ENCODE peak calls at places on chromosome 9, in eight cellular contexts. One of them, this sample, is unnamed.

GRCh38 chr9:69204869-69205268 is 30.8 kb downstream of the TJP2 start:
- DNase-seq in GM12865: no peak
- DNase-seq in gastrocnemius medialis: no peak
- DNase-seq in IMR-90: peak; percentile 69
- DNase-seq in uterus: no peak
- DNase-seq in Panc1: no peak
- DNase-seq in adrenal gland: peak; percentile 69
- DNase-seq in retinal pigment epithelial cell: no peak
- DNase-seq in this sample: peak; percentile 89

GRCh38 chr9:131704195-131704983 is 35.5 kb downstream of the RAPGEF1 start:
- DNase-seq in gastrocnemius medialis: no peak
- DNase-seq in uterus: no peak
- DNase-seq in adrenal gland: no peak
- DNase-seq in IMR-90: no peak
- DNase-seq in retinal pigment epithelial cell: no peak
- DNase-seq in GM12865: no peak
- DNase-seq in Panc1: no peak
- DNase-seq in this sample: no peak

GRCh38 chr9:36034234-36034633 is 2.5 kb upstream of the RECK start:
- DNase-seq in retinal pigment epithelial cell: no peak
- DNase-seq in uterus: no peak
- DNase-seq in Panc1: no peak
- DNase-seq in IMR-90: no peak
- DNase-seq in gastrocnemius medialis: no peak
- DNase-seq in GM12865: no peak
- DNase-seq in adrenal gland: no peak
- DNase-seq in this sample: no peak

GRCh38 chr9:122228191-122228905 is 409 bp downstream of the LHX6 start:
- DNase-seq in uterus: no peak
- DNase-seq in IMR-90: no peak
- DNase-seq in Panc1: no peak
- DNase-seq in retinal pigment epithelial cell: no peak
- DNase-seq in adrenal gland: no peak
- DNase-seq in GM12865: no peak
- DNase-seq in gastrocnemius medialis: no peak
- DNase-seq in this sample: no peak

GRCh38 chr9:37678789-37679273 is 28.1 kb downstream of the FRMPD1 start:
- DNase-seq in uterus: no peak
- DNase-seq in GM12865: peak; percentile 29
- DNase-seq in Panc1: no peak
- DNase-seq in adrenal gland: no peak
- DNase-seq in retinal pigment epithelial cell: no peak
- DNase-seq in IMR-90: no peak
- DNase-seq in gastrocnemius medialis: peak; percentile 78
- DNase-seq in this sample: no peak

GRCh38 chr9:117081641-117082317 is 333.1 kb downstream of the ASTN2 start:
- DNase-seq in GM12865: peak; percentile 3
- DNase-seq in gastrocnemius medialis: no peak
- DNase-seq in Panc1: no peak
- DNase-seq in uterus: no peak
- DNase-seq in IMR-90: no peak
- DNase-seq in adrenal gland: no peak
- DNase-seq in retinal pigment epithelial cell: no peak
- DNase-seq in this sample: no peak

GRCh38 chr9:81737871-81738507 is 48.6 kb upstream of the TLE1 start:
- DNase-seq in Panc1: peak; percentile 56
- DNase-seq in retinal pigment epithelial cell: peak; percentile 48
- DNase-seq in IMR-90: peak; percentile 91
- DNase-seq in adrenal gland: peak; percentile 80
- DNase-seq in gastrocnemius medialis: no peak
- DNase-seq in GM12865: peak; percentile 16
- DNase-seq in uterus: no peak
- DNase-seq in this sample: peak; percentile 89

GRCh38 chr9:116549061-116549664 is 137.9 kb upstream of the TRIM32 start:
- DNase-seq in IMR-90: peak; percentile 97
- DNase-seq in uterus: peak; percentile 85
- DNase-seq in retinal pigment epithelial cell: peak; percentile 58
- DNase-seq in Panc1: no peak
- DNase-seq in gastrocnemius medialis: peak; percentile 91
- DNase-seq in adrenal gland: peak; percentile 95
- DNase-seq in GM12865: no peak
- DNase-seq in this sample: peak; percentile 95

GRCh38 chr9:121085661-121086060 is 10.9 kb downstream of the CNTRL start:
- DNase-seq in uterus: no peak
- DNase-seq in Panc1: no peak
- DNase-seq in retinal pigment epithelial cell: no peak
- DNase-seq in GM12865: no peak
- DNase-seq in adrenal gland: no peak
- DNase-seq in IMR-90: peak; percentile 61
- DNase-seq in gastrocnemius medialis: no peak
- DNase-seq in this sample: peak; percentile 62

GRCh38 chr9:91426123-91426745 is 2.6 kb upstream of the NFIL3 start:
- DNase-seq in uterus: no peak
- DNase-seq in IMR-90: peak; percentile 55
- DNase-seq in gastrocnemius medialis: no peak
- DNase-seq in retinal pigment epithelial cell: no peak
- DNase-seq in adrenal gland: no peak
- DNase-seq in GM12865: peak; percentile 59
- DNase-seq in Panc1: no peak
- DNase-seq in this sample: peak; percentile 63

GRCh38 chr9:113299800-113300292 is 3.3 kb downstream of the RNF183 start:
- DNase-seq in IMR-90: no peak
- DNase-seq in retinal pigment epithelial cell: no peak
- DNase-seq in GM12865: no peak
- DNase-seq in Panc1: no peak
- DNase-seq in adrenal gland: no peak
- DNase-seq in gastrocnemius medialis: no peak
- DNase-seq in uterus: no peak
- DNase-seq in this sample: peak; percentile 26

GRCh38 chr9:2934241-2934650 is 90.4 kb upstream of the PUM3 start:
- DNase-seq in GM12865: no peak
- DNase-seq in gastrocnemius medialis: no peak
- DNase-seq in IMR-90: no peak
- DNase-seq in Panc1: no peak
- DNase-seq in adrenal gland: no peak
- DNase-seq in retinal pigment epithelial cell: no peak
- DNase-seq in uterus: no peak
- DNase-seq in this sample: no peak

GRCh38 chr9:114096041-114096511 is 3.0 kb downstream of the KIF12 start:
- DNase-seq in uterus: no peak
- DNase-seq in retinal pigment epithelial cell: no peak
- DNase-seq in adrenal gland: no peak
- DNase-seq in GM12865: no peak
- DNase-seq in Panc1: no peak
- DNase-seq in gastrocnemius medialis: no peak
- DNase-seq in IMR-90: no peak
- DNase-seq in this sample: no peak

GRCh38 chr9:75889977-75890540 is 414 bp upstream of the PCSK5 start:
- DNase-seq in GM12865: no peak
- DNase-seq in adrenal gland: peak; percentile 76
- DNase-seq in Panc1: no peak
- DNase-seq in gastrocnemius medialis: no peak
- DNase-seq in uterus: peak; percentile 65
- DNase-seq in retinal pigment epithelial cell: no peak
- DNase-seq in IMR-90: peak; percentile 63
- DNase-seq in this sample: peak; percentile 74

GRCh38 chr9:89954229-89954628 is 349.4 kb downstream of the GADD45G start:
- DNase-seq in Panc1: no peak
- DNase-seq in gastrocnemius medialis: no peak
- DNase-seq in uterus: no peak
- DNase-seq in IMR-90: no peak
- DNase-seq in retinal pigment epithelial cell: no peak
- DNase-seq in adrenal gland: no peak
- DNase-seq in GM12865: no peak
- DNase-seq in this sample: no peak

GRCh38 chr9:80560976-80561375 is 989.2 kb downstream of the TLE4 start:
- DNase-seq in gastrocnemius medialis: no peak
- DNase-seq in retinal pigment epithelial cell: no peak
- DNase-seq in GM12865: no peak
- DNase-seq in IMR-90: no peak
- DNase-seq in Panc1: no peak
- DNase-seq in uterus: no peak
- DNase-seq in adrenal gland: no peak
- DNase-seq in this sample: no peak

GRCh38 chr9:89870207-89870606 is 265.4 kb downstream of the GADD45G start:
- DNase-seq in GM12865: no peak
- DNase-seq in adrenal gland: no peak
- DNase-seq in Panc1: no peak
- DNase-seq in uterus: peak; percentile 50
- DNase-seq in retinal pigment epithelial cell: no peak
- DNase-seq in gastrocnemius medialis: no peak
- DNase-seq in IMR-90: no peak
- DNase-seq in this sample: no peak

GRCh38 chr9:113559834-113560620 is 96.5 kb downstream of the RGS3 start:
- DNase-seq in GM12865: no peak
- DNase-seq in IMR-90: no peak
- DNase-seq in adrenal gland: no peak
- DNase-seq in uterus: peak; percentile 6
- DNase-seq in retinal pigment epithelial cell: no peak
- DNase-seq in Panc1: no peak
- DNase-seq in gastrocnemius medialis: no peak
- DNase-seq in this sample: no peak

GRCh38 chr9:90801175-90801506 is 478 bp upstream of the SYK start:
- DNase-seq in adrenal gland: no peak
- DNase-seq in gastrocnemius medialis: no peak
- DNase-seq in uterus: no peak
- DNase-seq in IMR-90: no peak
- DNase-seq in retinal pigment epithelial cell: no peak
- DNase-seq in Panc1: no peak
- DNase-seq in GM12865: no peak
- DNase-seq in this sample: no peak

GRCh38 chr9:34454571-34455065 is 3.8 kb downstream of the FAM219A start:
- DNase-seq in retinal pigment epithelial cell: no peak
- DNase-seq in gastrocnemius medialis: no peak
- DNase-seq in IMR-90: peak; percentile 67
- DNase-seq in GM12865: no peak
- DNase-seq in adrenal gland: peak; percentile 27
- DNase-seq in uterus: no peak
- DNase-seq in Panc1: no peak
- DNase-seq in this sample: peak; percentile 50

GRCh38 chr9:86202338-86202882 is 57.0 kb downstream of the C9orf153 start:
- DNase-seq in IMR-90: peak; percentile 61
- DNase-seq in Panc1: peak; percentile 22
- DNase-seq in retinal pigment epithelial cell: no peak
- DNase-seq in GM12865: peak; percentile 73
- DNase-seq in uterus: no peak
- DNase-seq in gastrocnemius medialis: no peak
- DNase-seq in adrenal gland: no peak
- DNase-seq in this sample: peak; percentile 66

GRCh38 chr9:120712539-120713031 is 1.7 kb downstream of the MEGF9 start:
- DNase-seq in gastrocnemius medialis: no peak
- DNase-seq in adrenal gland: no peak
- DNase-seq in uterus: no peak
- DNase-seq in Panc1: no peak
- DNase-seq in GM12865: no peak
- DNase-seq in retinal pigment epithelial cell: no peak
- DNase-seq in IMR-90: no peak
- DNase-seq in this sample: no peak

GRCh38 chr9:126327016-126327749 is 554 bp downstream of the MVB12B start:
- DNase-seq in retinal pigment epithelial cell: no peak
- DNase-seq in IMR-90: no peak
- DNase-seq in uterus: no peak
- DNase-seq in gastrocnemius medialis: no peak
- DNase-seq in adrenal gland: no peak
- DNase-seq in Panc1: no peak
- DNase-seq in GM12865: no peak
- DNase-seq in this sample: no peak

DNA sequence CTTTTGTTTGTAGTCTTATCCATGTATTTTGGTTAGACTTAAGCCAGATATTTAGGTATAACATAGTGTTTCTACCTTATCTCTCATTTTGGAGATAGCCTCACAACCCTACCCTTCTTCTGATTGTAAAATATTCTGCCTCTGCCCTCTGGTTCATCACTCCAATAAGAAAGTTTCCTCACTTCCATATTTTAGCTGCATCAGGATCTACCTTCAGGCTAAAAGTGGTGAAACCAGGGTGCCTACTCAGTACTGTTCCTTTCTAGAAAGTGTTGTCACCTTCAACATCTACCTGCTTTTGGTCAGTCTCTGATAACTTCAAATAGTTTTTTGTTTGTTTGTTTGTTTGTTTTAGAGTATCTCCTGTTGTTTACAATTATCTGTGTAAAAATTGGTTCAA is 294.6 kb downstream of the ANXA1 start:
- DNase-seq in gastrocnemius medialis: no peak
- DNase-seq in GM12865: no peak
- DNase-seq in adrenal gland: no peak
- DNase-seq in Panc1: no peak
- DNase-seq in uterus: no peak
- DNase-seq in IMR-90: no peak
- DNase-seq in retinal pigment epithelial cell: no peak
- DNase-seq in this sample: no peak
- H3K4me3 ChIP-seq in gastrocnemius medialis: no peak overlapping the region
- H3K4me3 ChIP-seq in GM12865: no peak overlapping the region
- H3K4me3 ChIP-seq in adrenal gland: no peak overlapping the region
- H3K4me3 ChIP-seq in Panc1: no peak overlapping the region
- H3K4me3 ChIP-seq in uterus: no peak overlapping the region
- H3K4me3 ChIP-seq in IMR-90: no peak overlapping the region
- H3K4me3 ChIP-seq in retinal pigment epithelial cell: no peak overlapping the region
- H3K4me3 ChIP-seq in this sample: no peak overlapping the region

GRCh38 chr9:109451311-109452025 is 46.6 kb downstream of the PTPN3 start:
- DNase-seq in uterus: no peak
- DNase-seq in retinal pigment epithelial cell: no peak
- DNase-seq in adrenal gland: no peak
- DNase-seq in GM12865: no peak
- DNase-seq in gastrocnemius medialis: no peak
- DNase-seq in IMR-90: no peak
- DNase-seq in Panc1: no peak
- DNase-seq in this sample: no peak
- TF ChIP-seq CTCF in uterus: no peak
- TF ChIP-seq CTCF in retinal pigment epithelial cell: peak; percentile 18
- TF ChIP-seq CTCF in adrenal gland: no peak
- TF ChIP-seq CTCF in GM12865: no peak
- TF ChIP-seq CTCF in gastrocnemius medialis: peak; percentile 9
- TF ChIP-seq CTCF in IMR-90: no peak
- TF ChIP-seq CTCF in Panc1: peak; percentile 32
- TF ChIP-seq CTCF in this sample: no peak

GRCh38 chr9:107213561-107214028 is 69.5 kb upstream of the RAD23B start:
- DNase-seq in GM12865: peak; percentile 85
- DNase-seq in gastrocnemius medialis: no peak
- DNase-seq in adrenal gland: no peak
- DNase-seq in IMR-90: peak; percentile 94
- DNase-seq in uterus: no peak
- DNase-seq in Panc1: peak; percentile 33
- DNase-seq in retinal pigment epithelial cell: peak; percentile 97
- DNase-seq in this sample: peak; percentile 87
- H3K4me3 ChIP-seq in GM12865: no peak overlapping the region
- H3K4me3 ChIP-seq in gastrocnemius medialis: no peak overlapping the region
- H3K4me3 ChIP-seq in adrenal gland: no peak overlapping the region
- H3K4me3 ChIP-seq in IMR-90: no peak overlapping the region
- H3K4me3 ChIP-seq in uterus: no peak overlapping the region
- H3K4me3 ChIP-seq in Panc1: no peak overlapping the region
- H3K4me3 ChIP-seq in retinal pigment epithelial cell: no peak overlapping the region
- H3K4me3 ChIP-seq in this sample: no peak overlapping the region

DNA sequence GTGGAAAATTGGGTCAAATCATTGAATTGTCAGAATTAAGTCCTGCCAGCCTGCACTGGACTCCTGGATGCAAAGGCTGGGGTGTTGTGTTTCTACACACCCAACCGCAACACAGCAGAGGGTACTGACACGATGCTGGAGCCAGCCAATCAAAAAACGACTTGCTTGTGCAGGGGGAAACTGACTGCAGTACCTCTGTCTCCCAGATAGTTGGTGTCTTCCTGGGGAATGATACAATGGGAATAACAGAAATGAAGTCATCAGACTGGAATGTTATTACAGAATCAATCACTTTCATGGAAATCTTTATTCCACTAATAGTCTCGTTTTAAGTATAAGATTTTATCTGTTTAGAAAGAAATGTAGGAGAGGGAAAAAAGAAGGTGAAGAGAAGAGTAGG is 330.3 kb downstream of the MLLT3 start:
- DNase-seq in GM12865: peak; percentile 35
- DNase-seq in uterus: no peak
- DNase-seq in gastrocnemius medialis: no peak
- DNase-seq in adrenal gland: peak; percentile 41
- DNase-seq in IMR-90: peak; percentile 72
- DNase-seq in Panc1: no peak
- DNase-seq in retinal pigment epithelial cell: no peak
- DNase-seq in this sample: peak; percentile 10
- TF ChIP-seq CTCF in GM12865: peak; percentile 13
- TF ChIP-seq CTCF in uterus: no peak
- TF ChIP-seq CTCF in gastrocnemius medialis: no peak
- TF ChIP-seq CTCF in adrenal gland: peak; percentile 28
- TF ChIP-seq CTCF in IMR-90: peak; percentile 46
- TF ChIP-seq CTCF in Panc1: no peak
- TF ChIP-seq CTCF in retinal pigment epithelial cell: peak; percentile 16
- TF ChIP-seq CTCF in this sample: peak; percentile 14

This sample was measured in fibroblast of the aortic adventitia.